ENCODE peak calls at places on chromosomes 2 and 18, in six cellular contexts. N is amniotic epithelial cell, R is IMR-90, Q is RKO, K is activated T-cell treated with anti-CD3 and anti-CD28 coated beads for 1 hour, B is HTR-8/SVneo. W is an unnamed sample.

GRCh38 chr18:25103468-25104155 is 248.4 kb downstream of the ZNF521 start:
- DNase-seq in Q (no peak), N (no peak), B (no peak), R (no peak), K (no peak), W (no peak)

GRCh38 chr2:137966043-137966442 is 1.8 kb downstream of the HNMT start:
- DNase-seq in Q (no peak), R (no peak), N (peak), K (no peak), B (no peak), W (no peak)

GRCh38 chr2:221077799-221078198 is 494.3 kb downstream of the EPHA4 start:
- DNase-seq in R (no peak), N (no peak), Q (no peak), B (no peak), K (no peak), W (no peak)

GRCh38 chr2:150619607-150620330 is 132.3 kb upstream of the RND3 start:
- DNase-seq in K (no peak), R (peak), Q (no peak), B (peak), N (peak), W (peak)

GRCh38 chr2:200705305-200705985 is 106.3 kb upstream of the BZW1 start:
- DNase-seq in K (no peak), R (peak), N (no peak), Q (no peak), B (no peak), W (no peak)

GRCh38 chr2:190763901-190764514 is 115.1 kb downstream of the NAB1 start:
- DNase-seq in N (peak), B (no peak), K (no peak), Q (no peak), R (peak), W (peak)

GRCh38 chr2:241818943-241819270 is 9.9 kb downstream of the NEU4 start:
- DNase-seq in K (no peak), Q (no peak), N (no peak), B (no peak), R (no peak), W (no peak)

GRCh38 chr2:209578394-209579006 is 154.7 kb downstream of the MAP2 start:
- DNase-seq in Q (no peak), N (no peak), R (no peak), B (no peak), K (no peak), W (no peak)

GRCh38 chr2:197958592-197958991 is 154.2 kb downstream of the PLCL1 start:
- DNase-seq in R (no peak), K (no peak), B (no peak), N (peak), Q (no peak), W (no peak)

GRCh38 chr2:17615728-17616351 is 75.3 kb downstream of the VSNL1 start:
- DNase-seq in N (no peak), R (peak), B (no peak), K (no peak), Q (no peak), W (peak)

GRCh38 chr2:207042155-207042554 is 102.8 kb downstream of the CPO start:
- DNase-seq in K (no peak), R (peak), B (no peak), Q (no peak), N (no peak), W (no peak)

GRCh38 chr18:48825101-48825745 is 125.5 kb downstream of the SMAD7 start:
- DNase-seq in N (no peak), B (no peak), K (no peak), R (peak), Q (no peak), W (no peak)

GRCh38 chr2:85712261-85712660 is 18.1 kb downstream of the GNLY start:
- DNase-seq in R (no peak), Q (no peak), N (no peak), K (no peak), B (no peak), W (no peak)

GRCh38 chr2:145874466-145874865 is 1354.5 kb upstream of the ZEB2 start:
- DNase-seq in R (peak), K (no peak), Q (no peak), N (peak), B (no peak), W (peak)

GRCh38 chr18:58887613-58887963 is 22.9 kb downstream of the ZNF532 start:
- DNase-seq in B (peak), K (no peak), N (peak), Q (no peak), R (no peak), W (peak)

GRCh38 chr18:48727685-48728084 is 188.9 kb downstream of the CTIF start:
- DNase-seq in Q (no peak), K (no peak), B (no peak), R (no peak), N (peak), W (no peak)

GRCh38 chr2:228675042-228675441 is 493.6 kb upstream of the SPHKAP start:
- DNase-seq in K (no peak), N (peak), Q (no peak), R (peak), B (no peak), W (peak)

GRCh38 chr2:238120463-238121298 is 17.8 kb upstream of the KLHL30 start:
- DNase-seq in N (no peak), Q (no peak), R (peak), K (no peak), B (peak), W (no peak)

GRCh38 chr2:168742258-168742932 is 60.0 kb upstream of the NOSTRIN start:
- DNase-seq in N (no peak), K (no peak), R (no peak), Q (no peak), B (no peak), W (no peak)

GRCh38 chr2:196277002-196277401 is 105.6 kb upstream of the STK17B start:
- DNase-seq in K (no peak), N (peak), B (no peak), R (peak), Q (peak), W (no peak)

GRCh38 chr18:13372405-13372995 is 153.9 kb downstream of the LDLRAD4 start:
- DNase-seq in Q (no peak), K (no peak), B (no peak), R (no peak), N (no peak), W (no peak)

GRCh38 chr2:218802595-218802994 is 20.6 kb downstream of the CYP27A1 start:
- DNase-seq in Q (no peak), B (no peak), R (no peak), N (peak), K (no peak), W (no peak)

GRCh38 chr2:168201722-168202121 is 45.7 kb downstream of the STK39 start:
- DNase-seq in K (no peak), N (no peak), R (no peak), B (no peak), Q (no peak), W (no peak)

GRCh38 chr2:106869512-106870276 is 16.3 kb downstream of the ST6GAL2 start:
- DNase-seq in K (no peak), B (no peak), Q (no peak), N (no peak), R (no peak), W (no peak)

W was measured in MCF 10A.